ENCODE peak calls at places on chromosome 11, in nine cellular contexts. X is GM23338, R is transverse colon, L is K562, S is stomach, I is HCT116, O is sigmoid colon, A is Panc1, D is prostate gland. J is an unnamed sample.

GRCh38 chr11:64643258-64643881 is 52.4 kb downstream of the SLC22A12 start:
- DNase-seq in I (no peak), S (no peak), L (peak; percentile 22), R (no peak), D (no peak), A (no peak), X (peak; percentile 87), O (peak; percentile 82), J (no peak)

GRCh38 chr11:32899423-32899822 is 6.8 kb downstream of the QSER1 start:
- DNase-seq in X (no peak), S (no peak), L (no peak), I (no peak), A (no peak), R (no peak), O (no peak), D (no peak), J (no peak)

GRCh38 chr11:27234043-27234668 is 128.9 kb downstream of the CCDC34 start:
- DNase-seq in L (peak; percentile 33), A (no peak), S (no peak), X (no peak), O (peak; percentile 75), R (peak; percentile 56), I (no peak), D (no peak), J (no peak)

GRCh38 chr11:30917859-30918478 is 331.8 kb upstream of the MPPED2 start:
- DNase-seq in O (no peak), A (peak; percentile 17), I (peak; percentile 27), S (no peak), R (no peak), X (peak; percentile 82), L (peak; percentile 50), D (peak; percentile 12), J (no peak)

GRCh38 chr11:26335903-26336302 is 4.0 kb downstream of the ANO3 start:
- DNase-seq in X (no peak), L (no peak), R (no peak), I (no peak), S (no peak), D (no peak), O (no peak), A (no peak), J (no peak)

GRCh38 chr11:64355078-64355940 is 3.7 kb upstream of the RPS6KA4 start:
- DNase-seq in X (peak; percentile 91), D (peak; percentile 73), O (peak; percentile 89), L (peak; percentile 95), A (peak; percentile 69), S (peak; percentile 85), R (peak; percentile 66), I (peak; percentile 60), J (no peak)

GRCh38 chr11:2885017-2885675 is 429 bp downstream of the CDKN1C start:
- DNase-seq in A (no peak), L (peak; percentile 80), I (no peak), R (peak; percentile 71), O (peak; percentile 86), D (peak; percentile 58), X (peak; percentile 73), S (peak; percentile 71), J (no peak)

GRCh38 chr11:43639920-43640319 is 40.6 kb upstream of the HSD17B12 start:
- DNase-seq in X (no peak), L (no peak), R (no peak), I (no peak), A (no peak), S (no peak), O (no peak), D (no peak), J (no peak)

GRCh38 chr11:17183836-17184235 is 23.9 kb downstream of the PIK3C2A start:
- DNase-seq in X (no peak), A (no peak), I (no peak), D (no peak), S (no peak), O (no peak), R (no peak), L (no peak), J (no peak)

GRCh38 chr11:103625624-103625965 is 410.8 kb upstream of the DDI1 start:
- DNase-seq in R (no peak), S (no peak), L (no peak), D (no peak), X (no peak), I (no peak), O (no peak), A (no peak), J (no peak)

GRCh38 chr11:70186420-70186819 is 16.7 kb upstream of the FADD start:
- DNase-seq in S (no peak), A (no peak), X (no peak), R (no peak), D (no peak), O (no peak), L (no peak), I (no peak), J (no peak)

GRCh38 chr11:61150656-61151544 is 10.3 kb downstream of the VPS37C start:
- DNase-seq in L (no peak), I (no peak), R (no peak), X (peak; percentile 15), A (no peak), D (no peak), S (no peak), O (peak; percentile 29), J (no peak)

GRCh38 chr11:94768602-94769511 is 701 bp downstream of the AMOTL1 start:
- DNase-seq in L (peak; percentile 57), I (no peak), X (peak; percentile 65), R (peak; percentile 15), A (no peak), S (peak; percentile 37), O (peak; percentile 73), D (peak; percentile 51), J (no peak)

GRCh38 chr11:132125855-132126841 is 755.7 kb downstream of the NTM start:
- DNase-seq in O (no peak), S (no peak), R (no peak), A (no peak), X (peak; percentile 87), L (no peak), D (no peak), I (no peak), J (no peak)

GRCh38 chr11:108870373-108871020 is 205.6 kb downstream of the DDX10 start:
- DNase-seq in A (peak; percentile 33), S (no peak), L (no peak), O (no peak), D (no peak), I (no peak), R (no peak), X (no peak), J (no peak)
- TF ChIP-seq POLR2AphosphoS5 in A (no peak), S (no peak), L (no peak), O (no peak), D (no peak), I (no peak), R (no peak), X (no peak), J (no peak)

GRCh38 chr11:122108828-122109227 is 7.2 kb downstream of the BLID start:
- DNase-seq in S (no peak), X (no peak), D (no peak), O (no peak), L (no peak), I (no peak), R (no peak), A (no peak), J (no peak)

GRCh38 chr11:122105009-122105828 is 10.8 kb downstream of the BLID start:
- DNase-seq in I (peak; percentile 32), R (no peak), S (no peak), L (no peak), O (no peak), X (no peak), A (no peak), D (no peak), J (no peak)

GRCh38 chr11:122108192-122108799 is 7.7 kb downstream of the BLID start:
- DNase-seq in D (no peak), A (no peak), X (peak; percentile 81), R (no peak), S (no peak), L (peak; percentile 20), I (peak; percentile 57), O (no peak), J (no peak)

GRCh38 chr11:122107566-122107965 is 8.4 kb downstream of the BLID start:
- DNase-seq in R (no peak), O (no peak), I (no peak), A (no peak), X (no peak), S (no peak), D (no peak), L (no peak), J (no peak)

GRCh38 chr11:122107045-122107444 is 9.0 kb downstream of the BLID start:
- DNase-seq in O (no peak), I (no peak), S (no peak), A (no peak), L (no peak), R (no peak), D (no peak), X (no peak), J (no peak)
- H3K4me1 ChIP-seq in O (peaks cover 4% of the 10 kb centered on the region), I (peaks cover 94% of the 10 kb centered on the region), S (peaks cover 5% of the 10 kb centered on the region), A (no peaks in the 10 kb centered on the region), L (no peaks in the 10 kb centered on the region), R (no peaks in the 10 kb centered on the region), D (no peaks in the 10 kb centered on the region), X (peaks cover 6% of the 10 kb centered on the region), J (peaks cover 25% of the 10 kb centered on the region)

GRCh38 chr11:35241531-35241930 is 102.6 kb downstream of the CD44 start:
- DNase-seq in I (no peak), X (no peak), R (no peak), S (no peak), O (no peak), L (no peak), D (no peak), A (no peak), J (no peak)

GRCh38 chr11:35242843-35243242 is 103.9 kb downstream of the CD44 start:
- DNase-seq in S (no peak), I (no peak), A (no peak), L (no peak), D (no peak), O (no peak), X (no peak), R (no peak), J (no peak)

GRCh38 chr11:35245786-35246185 is 106.8 kb downstream of the CD44 start:
- DNase-seq in O (no peak), R (no peak), A (no peak), X (no peak), S (no peak), I (no peak), D (no peak), L (no peak), J (no peak)

GRCh38 chr11:35242412-35242811 is 103.4 kb downstream of the CD44 start:
- DNase-seq in X (no peak), L (no peak), A (no peak), I (no peak), O (no peak), R (no peak), S (no peak), D (no peak), J (no peak)

DNA sequence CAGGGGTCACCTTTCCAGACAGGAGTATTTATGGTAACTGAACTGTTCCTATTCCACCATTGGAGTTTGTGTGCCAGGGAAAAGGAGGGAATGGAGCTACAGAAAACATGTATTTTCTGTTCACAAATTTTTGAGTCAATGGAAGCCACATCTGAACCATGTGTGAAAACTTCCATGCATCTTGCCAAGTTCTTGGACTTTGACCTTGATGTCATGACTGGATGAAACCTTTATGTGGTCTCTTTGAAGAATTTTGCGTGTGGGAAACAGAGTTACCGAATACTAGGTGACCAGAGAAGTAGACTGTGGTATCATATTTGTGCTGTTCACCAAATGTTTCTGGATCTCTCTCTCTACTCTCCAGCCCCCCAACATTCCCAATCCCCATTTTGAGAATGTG is 104.8 kb downstream of the CD44 start:
- DNase-seq in R (no peak), A (no peak), O (no peak), D (no peak), I (no peak), X (no peak), L (no peak), S (no peak), J (no peak)
- TF ChIP-seq POLR2AphosphoS5 in R (no peak), A (no peak), O (no peak), D (no peak), I (no peak), X (no peak), L (no peak), S (no peak), J (no peak)

GRCh38 chr11:104694259-104695070 is 203.8 kb downstream of the CASP12 start:
- DNase-seq in S (no peak), A (no peak), O (no peak), D (no peak), I (no peak), X (no peak), R (no peak), L (no peak), J (no peak)
- H3K4me1 ChIP-seq in S (no peaks in the 10 kb centered on the region), A (no peaks in the 10 kb centered on the region), O (no peaks in the 10 kb centered on the region), D (no peaks in the 10 kb centered on the region), I (peaks cover 6% of the 10 kb centered on the region), X (no peaks in the 10 kb centered on the region), R (no peaks in the 10 kb centered on the region), L (no peaks in the 10 kb centered on the region), J (no peaks in the 10 kb centered on the region)

J was measured in esophagus muscularis mucosa.